ENCODE peak calls at places on chromosome 1, in four cellular contexts. One of them, this sample, is unnamed.

GRCh38 chr1:199759268-199759724 is 268.2 kb upstream of the NR5A2 start:
- DNase-seq in left ventricle myocardium inferior: no peak
- DNase-seq in fibroblast of mammary gland: peak
- DNase-seq in adrenal gland: no peak
- DNase-seq in this sample: peak

GRCh38 chr1:167463055-167463454 is 55.3 kb downstream of the CD247 start:
- DNase-seq in left ventricle myocardium inferior: no peak
- DNase-seq in fibroblast of mammary gland: no peak
- DNase-seq in adrenal gland: no peak
- DNase-seq in this sample: no peak

GRCh38 chr1:9746211-9746610 is 77.6 kb downstream of the CLSTN1 start:
- DNase-seq in left ventricle myocardium inferior: no peak
- DNase-seq in fibroblast of mammary gland: peak
- DNase-seq in adrenal gland: no peak
- DNase-seq in this sample: no peak

GRCh38 chr1:63877021-63877767 is 103.4 kb downstream of the ROR1 start:
- DNase-seq in left ventricle myocardium inferior: no peak
- DNase-seq in fibroblast of mammary gland: no peak
- DNase-seq in adrenal gland: no peak
- DNase-seq in this sample: no peak

GRCh38 chr1:219568728-219569127 is 44.2 kb downstream of the ZC3H11B start:
- DNase-seq in left ventricle myocardium inferior: no peak
- DNase-seq in fibroblast of mammary gland: no peak
- DNase-seq in adrenal gland: no peak
- DNase-seq in this sample: no peak

GRCh38 chr1:74426208-74426932 is 86.0 kb downstream of the LRRC53 start:
- DNase-seq in left ventricle myocardium inferior: no peak
- DNase-seq in fibroblast of mammary gland: no peak
- DNase-seq in adrenal gland: no peak
- DNase-seq in this sample: no peak

GRCh38 chr1:33294071-33295010 is 26.6 kb downstream of the A3GALT2 start:
- DNase-seq in left ventricle myocardium inferior: no peak
- DNase-seq in fibroblast of mammary gland: no peak
- DNase-seq in adrenal gland: no peak
- DNase-seq in this sample: no peak

GRCh38 chr1:41371630-41372599 is 10.7 kb downstream of the FOXO6 start:
- DNase-seq in left ventricle myocardium inferior: no peak
- DNase-seq in fibroblast of mammary gland: no peak
- DNase-seq in adrenal gland: no peak
- DNase-seq in this sample: no peak

GRCh38 chr1:159915571-159916239 is 9.6 kb downstream of the TAGLN2 start:
- DNase-seq in left ventricle myocardium inferior: no peak
- DNase-seq in fibroblast of mammary gland: no peak
- DNase-seq in adrenal gland: no peak
- DNase-seq in this sample: no peak

GRCh38 chr1:198929961-198930599 is 291.2 kb downstream of the PTPRC start:
- DNase-seq in left ventricle myocardium inferior: no peak
- DNase-seq in fibroblast of mammary gland: peak
- DNase-seq in adrenal gland: no peak
- DNase-seq in this sample: no peak

GRCh38 chr1:27341525-27342252 is at the start of gene SYTL1:
- DNase-seq in left ventricle myocardium inferior: no peak
- DNase-seq in fibroblast of mammary gland: peak
- DNase-seq in adrenal gland: no peak
- DNase-seq in this sample: no peak

GRCh38 chr1:230070321-230071208 is 3.5 kb downstream of the GALNT2 start:
- DNase-seq in left ventricle myocardium inferior: no peak
- DNase-seq in fibroblast of mammary gland: no peak
- DNase-seq in adrenal gland: no peak
- DNase-seq in this sample: no peak

GRCh38 chr1:229007701-229008100 is 263.2 kb upstream of the RAB4A start:
- DNase-seq in left ventricle myocardium inferior: no peak
- DNase-seq in fibroblast of mammary gland: no peak
- DNase-seq in adrenal gland: no peak
- DNase-seq in this sample: no peak

GRCh38 chr1:228154685-228155571 is 5.2 kb downstream of the GJC2 start:
- DNase-seq in left ventricle myocardium inferior: peak
- DNase-seq in fibroblast of mammary gland: no peak
- DNase-seq in adrenal gland: peak
- DNase-seq in this sample: no peak

GRCh38 chr1:87120779-87121178 is 206.3 kb downstream of the HS2ST1 start:
- DNase-seq in left ventricle myocardium inferior: no peak
- DNase-seq in fibroblast of mammary gland: no peak
- DNase-seq in adrenal gland: no peak
- DNase-seq in this sample: no peak
- TF ChIP-seq CTCF in left ventricle myocardium inferior: no peak
- TF ChIP-seq CTCF in fibroblast of mammary gland: peak
- TF ChIP-seq CTCF in adrenal gland: no peak
- TF ChIP-seq CTCF in this sample: peak

GRCh38 chr1:34865981-34866761 is 6.6 kb upstream of the SMIM12 start:
- DNase-seq in left ventricle myocardium inferior: peak
- DNase-seq in fibroblast of mammary gland: peak
- DNase-seq in adrenal gland: peak
- DNase-seq in this sample: no peak

GRCh38 chr1:34865573-34865972 is 6.0 kb upstream of the SMIM12 start:
- DNase-seq in left ventricle myocardium inferior: no peak
- DNase-seq in fibroblast of mammary gland: no peak
- DNase-seq in adrenal gland: peak
- DNase-seq in this sample: no peak

GRCh38 chr1:34868230-34869049 is 8.9 kb upstream of the SMIM12 start:
- DNase-seq in left ventricle myocardium inferior: no peak
- DNase-seq in fibroblast of mammary gland: no peak
- DNase-seq in adrenal gland: no peak
- DNase-seq in this sample: no peak

GRCh38 chr1:34867421-34867820 is 7.9 kb upstream of the SMIM12 start:
- DNase-seq in left ventricle myocardium inferior: no peak
- DNase-seq in fibroblast of mammary gland: no peak
- DNase-seq in adrenal gland: no peak
- DNase-seq in this sample: no peak

GRCh38 chr1:34866762-34867109 is 7.2 kb upstream of the SMIM12 start:
- DNase-seq in left ventricle myocardium inferior: no peak
- DNase-seq in fibroblast of mammary gland: no peak
- DNase-seq in adrenal gland: no peak
- DNase-seq in this sample: no peak
- H3K4me3 ChIP-seq in left ventricle myocardium inferior: peak
- H3K4me3 ChIP-seq in fibroblast of mammary gland: peak
- H3K4me3 ChIP-seq in adrenal gland: peak
- H3K4me3 ChIP-seq in this sample: peak

GRCh38 chr1:208247696-208248095 is 3.5 kb upstream of the PLXNA2 start:
- DNase-seq in left ventricle myocardium inferior: no peak
- DNase-seq in fibroblast of mammary gland: no peak
- DNase-seq in adrenal gland: no peak
- DNase-seq in this sample: no peak
- TF ChIP-seq CTCF in left ventricle myocardium inferior: no peak
- TF ChIP-seq CTCF in fibroblast of mammary gland: no peak
- TF ChIP-seq CTCF in adrenal gland: no peak
- TF ChIP-seq CTCF in this sample: no peak

DNA sequence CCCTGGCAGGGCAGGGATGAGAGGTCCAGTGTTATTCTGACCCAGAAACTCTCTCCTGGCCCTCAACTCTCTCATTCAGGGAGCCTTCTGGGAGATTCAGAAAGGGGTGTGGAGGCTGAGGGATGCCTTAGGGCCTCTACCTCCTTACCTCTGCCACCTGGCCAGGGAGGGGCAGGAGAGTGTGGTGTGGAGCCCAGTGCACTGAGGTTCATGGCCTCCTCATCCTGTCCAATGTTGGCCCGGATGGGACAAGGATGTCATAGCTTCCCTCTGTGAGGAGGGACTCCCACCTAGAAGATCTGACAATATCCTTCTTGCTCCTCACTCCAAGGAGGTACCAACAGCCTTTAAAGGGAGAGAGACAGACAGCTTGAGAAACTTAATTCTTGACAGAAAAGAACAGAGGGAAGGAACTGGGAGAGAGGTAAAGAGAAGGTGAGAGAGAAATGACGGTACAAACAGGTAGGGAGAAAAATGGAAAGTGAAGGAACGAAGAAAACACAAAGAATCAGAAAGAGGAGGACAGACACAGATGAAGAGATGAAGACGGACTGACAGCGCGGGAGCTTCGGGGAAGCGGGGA is 783 bp downstream of the BEND5 start:
- DNase-seq in left ventricle myocardium inferior: no peak
- DNase-seq in fibroblast of mammary gland: no peak
- DNase-seq in adrenal gland: no peak
- DNase-seq in this sample: no peak
- H3K4me3 ChIP-seq in left ventricle myocardium inferior: peak
- H3K4me3 ChIP-seq in fibroblast of mammary gland: no peak
- H3K4me3 ChIP-seq in adrenal gland: peak
- H3K4me3 ChIP-seq in this sample: peak

GRCh38 chr1:161001537-161001936 is 19.4 kb downstream of the F11R start:
- DNase-seq in left ventricle myocardium inferior: no peak
- DNase-seq in fibroblast of mammary gland: no peak
- DNase-seq in adrenal gland: no peak
- DNase-seq in this sample: no peak

GRCh38 chr1:160997323-160998038 is 23.5 kb downstream of the F11R start:
- DNase-seq in left ventricle myocardium inferior: peak
- DNase-seq in fibroblast of mammary gland: peak
- DNase-seq in adrenal gland: peak
- DNase-seq in this sample: no peak

GRCh38 chr1:161001068-161001467 is 19.9 kb downstream of the F11R start:
- DNase-seq in left ventricle myocardium inferior: no peak
- DNase-seq in fibroblast of mammary gland: no peak
- DNase-seq in adrenal gland: no peak
- DNase-seq in this sample: no peak

GRCh38 chr1:160996195-160996594 is 24.8 kb downstream of the F11R start:
- DNase-seq in left ventricle myocardium inferior: no peak
- DNase-seq in fibroblast of mammary gland: peak
- DNase-seq in adrenal gland: no peak
- DNase-seq in this sample: peak

DNA sequence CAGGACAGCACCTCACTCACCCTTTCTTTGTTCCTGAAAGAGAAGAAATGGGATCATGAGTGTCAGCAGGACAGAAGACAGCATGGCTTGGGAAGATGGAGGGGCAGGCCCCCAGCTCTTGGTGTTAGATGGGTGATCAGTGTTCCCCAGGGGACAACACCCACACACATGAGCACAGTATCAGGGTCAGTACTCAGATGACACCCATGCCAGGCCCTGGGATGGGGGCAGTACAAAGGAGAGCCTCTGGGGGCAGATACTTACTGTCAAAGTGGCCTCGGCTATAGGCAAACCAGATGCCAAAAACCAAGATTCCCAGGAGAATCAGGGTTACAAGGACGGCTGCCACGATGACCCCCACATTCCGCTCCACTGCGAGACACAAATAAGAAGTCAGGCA is 21.6 kb downstream of the F11R start:
- DNase-seq in left ventricle myocardium inferior: no peak
- DNase-seq in fibroblast of mammary gland: no peak
- DNase-seq in adrenal gland: no peak
- DNase-seq in this sample: no peak
- TF ChIP-seq CTCF in left ventricle myocardium inferior: no peak
- TF ChIP-seq CTCF in fibroblast of mammary gland: no peak
- TF ChIP-seq CTCF in adrenal gland: no peak
- TF ChIP-seq CTCF in this sample: no peak

GRCh38 chr1:146036990-146037646 is 15.6 kb upstream of the HJV start:
- DNase-seq in left ventricle myocardium inferior: peak
- DNase-seq in fibroblast of mammary gland: peak
- DNase-seq in adrenal gland: peak
- DNase-seq in this sample: peak

GRCh38 chr1:146032613-146033219 is 11.2 kb upstream of the HJV start:
- DNase-seq in left ventricle myocardium inferior: no peak
- DNase-seq in fibroblast of mammary gland: peak
- DNase-seq in adrenal gland: no peak
- DNase-seq in this sample: no peak

GRCh38 chr1:146031476-146031875 is 9.9 kb upstream of the HJV start:
- DNase-seq in left ventricle myocardium inferior: no peak
- DNase-seq in fibroblast of mammary gland: no peak
- DNase-seq in adrenal gland: no peak
- DNase-seq in this sample: no peak

GRCh38 chr1:146036241-146036989 is 14.9 kb upstream of the HJV start:
- DNase-seq in left ventricle myocardium inferior: no peak
- DNase-seq in fibroblast of mammary gland: no peak
- DNase-seq in adrenal gland: no peak
- DNase-seq in this sample: no peak

GRCh38 chr1:146034976-146035469 is 13.5 kb upstream of the HJV start:
- DNase-seq in left ventricle myocardium inferior: no peak
- DNase-seq in fibroblast of mammary gland: peak
- DNase-seq in adrenal gland: no peak
- DNase-seq in this sample: no peak
- H3K4me3 ChIP-seq in left ventricle myocardium inferior: peak
- H3K4me3 ChIP-seq in fibroblast of mammary gland: peak
- H3K4me3 ChIP-seq in adrenal gland: peak
- H3K4me3 ChIP-seq in this sample: peak

GRCh38 chr1:77406661-77407060 is 124.8 kb downstream of the AK5 start:
- DNase-seq in left ventricle myocardium inferior: no peak
- DNase-seq in fibroblast of mammary gland: no peak
- DNase-seq in adrenal gland: no peak
- DNase-seq in this sample: no peak
- TF ChIP-seq CTCF in left ventricle myocardium inferior: no peak
- TF ChIP-seq CTCF in fibroblast of mammary gland: no peak
- TF ChIP-seq CTCF in adrenal gland: no peak
- TF ChIP-seq CTCF in this sample: no peak

GRCh38 chr1:93584238-93585003 is 97.2 kb downstream of the BCAR3 start:
- DNase-seq in left ventricle myocardium inferior: no peak
- DNase-seq in fibroblast of mammary gland: peak
- DNase-seq in adrenal gland: no peak
- DNase-seq in this sample: no peak
- H3K4me3 ChIP-seq in left ventricle myocardium inferior: peak
- H3K4me3 ChIP-seq in fibroblast of mammary gland: no peak
- H3K4me3 ChIP-seq in adrenal gland: no peak
- H3K4me3 ChIP-seq in this sample: no peak